ENCODE peak calls at places on chromosomes 13 and 19, in seven cellular contexts. One of them, this sample, is unnamed.
A peak's percentile ranks its signal among the peaks of the same experiment; 100 is the strongest.

GRCh38 chr13:35599385-35599784 is 122.9 kb upstream of the MAB21L1 start:
- DNase-seq in mammary epithelial cell: peak; percentile 69
- DNase-seq in neural progenitor cell: peak; percentile 6
- DNase-seq in right atrium auricular region: no peak
- DNase-seq in psoas muscle: no peak
- DNase-seq in esophagus muscularis mucosa: no peak
- DNase-seq in mesenchymal stem cell: peak; percentile 37
- DNase-seq in this sample: no peak

GRCh38 chr13:113083402-113084061 is 22.1 kb upstream of the F7 start:
- DNase-seq in mammary epithelial cell: no peak
- DNase-seq in neural progenitor cell: no peak
- DNase-seq in right atrium auricular region: peak; percentile 74
- DNase-seq in psoas muscle: peak; percentile 65
- DNase-seq in esophagus muscularis mucosa: no peak
- DNase-seq in mesenchymal stem cell: no peak
- DNase-seq in this sample: peak; percentile 74

GRCh38 chr13:99979453-99980200 is 2.0 kb upstream of the ZIC2 start:
- DNase-seq in mammary epithelial cell: no peak
- DNase-seq in neural progenitor cell: peak; percentile 79
- DNase-seq in right atrium auricular region: peak; percentile 54
- DNase-seq in psoas muscle: no peak
- DNase-seq in esophagus muscularis mucosa: no peak
- DNase-seq in mesenchymal stem cell: no peak
- DNase-seq in this sample: no peak

GRCh38 chr13:74641586-74641985 is 507.4 kb upstream of the KLF12 start:
- DNase-seq in mammary epithelial cell: peak; percentile 29
- DNase-seq in neural progenitor cell: no peak
- DNase-seq in right atrium auricular region: no peak
- DNase-seq in psoas muscle: no peak
- DNase-seq in esophagus muscularis mucosa: no peak
- DNase-seq in mesenchymal stem cell: no peak
- DNase-seq in this sample: no peak

GRCh38 chr19:51480590-51480989 is 2.3 kb downstream of the CEACAM18 start:
- DNase-seq in mammary epithelial cell: no peak
- DNase-seq in neural progenitor cell: peak; percentile 46
- DNase-seq in right atrium auricular region: no peak
- DNase-seq in psoas muscle: no peak
- DNase-seq in esophagus muscularis mucosa: no peak
- DNase-seq in mesenchymal stem cell: no peak
- DNase-seq in this sample: no peak

GRCh38 chr13:33797622-33798021 is 20.3 kb upstream of the RFC3 start:
- DNase-seq in mammary epithelial cell: peak; percentile 16
- DNase-seq in neural progenitor cell: no peak
- DNase-seq in right atrium auricular region: no peak
- DNase-seq in psoas muscle: no peak
- DNase-seq in esophagus muscularis mucosa: no peak
- DNase-seq in mesenchymal stem cell: peak; percentile 18
- DNase-seq in this sample: no peak

GRCh38 chr13:40388617-40389016 is 277.8 kb downstream of the FOXO1 start:
- DNase-seq in mammary epithelial cell: no peak
- DNase-seq in neural progenitor cell: no peak
- DNase-seq in right atrium auricular region: no peak
- DNase-seq in psoas muscle: no peak
- DNase-seq in esophagus muscularis mucosa: peak; percentile 85
- DNase-seq in mesenchymal stem cell: peak; percentile 33
- DNase-seq in this sample: no peak

GRCh38 chr19:21256722-21257121 is 72.5 kb downstream of the ZNF708 start:
- DNase-seq in mammary epithelial cell: peak; percentile 43
- DNase-seq in neural progenitor cell: peak; percentile 32
- DNase-seq in right atrium auricular region: no peak
- DNase-seq in psoas muscle: no peak
- DNase-seq in esophagus muscularis mucosa: no peak
- DNase-seq in mesenchymal stem cell: no peak
- DNase-seq in this sample: no peak

GRCh38 chr13:31426395-31426794 is 226.6 kb downstream of the B3GLCT start:
- DNase-seq in mammary epithelial cell: no peak
- DNase-seq in neural progenitor cell: no peak
- DNase-seq in right atrium auricular region: no peak
- DNase-seq in psoas muscle: no peak
- DNase-seq in esophagus muscularis mucosa: no peak
- DNase-seq in mesenchymal stem cell: no peak
- DNase-seq in this sample: no peak

GRCh38 chr13:39051157-39051556 is 12.9 kb downstream of the NHLRC3 start:
- DNase-seq in mammary epithelial cell: peak; percentile 22
- DNase-seq in neural progenitor cell: peak; percentile 65
- DNase-seq in right atrium auricular region: no peak
- DNase-seq in psoas muscle: no peak
- DNase-seq in esophagus muscularis mucosa: no peak
- DNase-seq in mesenchymal stem cell: peak; percentile 60
- DNase-seq in this sample: no peak

GRCh38 chr19:19131989-19132388 is 6.3 kb downstream of the TMEM161A start:
- DNase-seq in mammary epithelial cell: no peak
- DNase-seq in neural progenitor cell: no peak
- DNase-seq in right atrium auricular region: no peak
- DNase-seq in psoas muscle: no peak
- DNase-seq in esophagus muscularis mucosa: no peak
- DNase-seq in mesenchymal stem cell: no peak
- DNase-seq in this sample: no peak

GRCh38 chr19:48933382-48933932 is at the start of gene DHDH:
- DNase-seq in mammary epithelial cell: peak; percentile 97
- DNase-seq in neural progenitor cell: peak; percentile 97
- DNase-seq in right atrium auricular region: peak; percentile 68
- DNase-seq in psoas muscle: peak; percentile 55
- DNase-seq in esophagus muscularis mucosa: no peak
- DNase-seq in mesenchymal stem cell: peak; percentile 72
- DNase-seq in this sample: peak; percentile 89

GRCh38 chr13:98796191-98796590 is 43.7 kb upstream of the SLC15A1 start:
- DNase-seq in mammary epithelial cell: no peak
- DNase-seq in neural progenitor cell: no peak
- DNase-seq in right atrium auricular region: no peak
- DNase-seq in psoas muscle: no peak
- DNase-seq in esophagus muscularis mucosa: peak; percentile 79
- DNase-seq in mesenchymal stem cell: no peak
- DNase-seq in this sample: no peak

GRCh38 chr13:49635599-49636433 is 7.5 kb downstream of the ARL11 start:
- DNase-seq in mammary epithelial cell: peak; percentile 64
- DNase-seq in neural progenitor cell: no peak
- DNase-seq in right atrium auricular region: no peak
- DNase-seq in psoas muscle: no peak
- DNase-seq in esophagus muscularis mucosa: no peak
- DNase-seq in mesenchymal stem cell: peak; percentile 47
- DNase-seq in this sample: no peak

GRCh38 chr13:19860884-19861655 is 2.4 kb downstream of the ZMYM5 start:
- DNase-seq in mammary epithelial cell: peak; percentile 89
- DNase-seq in neural progenitor cell: peak; percentile 41
- DNase-seq in right atrium auricular region: no peak
- DNase-seq in psoas muscle: no peak
- DNase-seq in esophagus muscularis mucosa: no peak
- DNase-seq in mesenchymal stem cell: peak; percentile 87
- DNase-seq in this sample: no peak

GRCh38 chr19:16594131-16594586 is 21.9 kb upstream of the SLC35E1 start:
- DNase-seq in mammary epithelial cell: no peak
- DNase-seq in neural progenitor cell: no peak
- DNase-seq in right atrium auricular region: no peak
- DNase-seq in psoas muscle: no peak
- DNase-seq in esophagus muscularis mucosa: no peak
- DNase-seq in mesenchymal stem cell: no peak
- DNase-seq in this sample: no peak

DNA sequence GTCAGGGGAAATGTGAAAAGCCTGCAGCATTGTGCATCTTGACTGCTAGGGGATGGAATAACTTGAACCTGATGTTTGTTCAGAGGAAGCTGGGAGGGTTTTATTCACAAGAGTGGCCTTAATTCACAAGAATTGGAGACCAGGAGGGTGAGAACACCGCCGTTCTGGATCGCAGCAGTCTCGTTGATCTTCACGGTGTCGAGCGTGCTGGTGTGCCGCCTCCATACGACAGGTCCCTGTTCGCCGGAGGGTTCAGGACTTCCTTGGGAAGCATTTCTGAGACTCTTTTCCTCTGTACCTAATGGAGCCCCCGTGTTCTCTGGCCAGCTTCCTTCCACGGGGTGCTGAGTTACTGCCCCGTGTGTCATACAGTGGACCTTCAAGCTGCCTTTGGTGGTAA is 66.9 kb downstream of the ARHGEF7 start:
- DNase-seq in mammary epithelial cell: no peak
- DNase-seq in neural progenitor cell: no peak
- DNase-seq in right atrium auricular region: no peak
- DNase-seq in psoas muscle: no peak
- DNase-seq in esophagus muscularis mucosa: no peak
- DNase-seq in mesenchymal stem cell: no peak
- DNase-seq in this sample: no peak
- H3K4me1 ChIP-seq in mammary epithelial cell: peaks cover 11% of the 10 kb centered on the region
- H3K4me1 ChIP-seq in neural progenitor cell: no peaks in the 10 kb centered on the region
- H3K4me1 ChIP-seq in right atrium auricular region: no peaks in the 10 kb centered on the region
- H3K4me1 ChIP-seq in psoas muscle: peaks cover 85% of the 10 kb centered on the region
- H3K4me1 ChIP-seq in esophagus muscularis mucosa: peaks cover 61% of the 10 kb centered on the region
- H3K4me1 ChIP-seq in mesenchymal stem cell: peaks cover 21% of the 10 kb centered on the region
- H3K4me1 ChIP-seq in this sample: peaks cover 16% of the 10 kb centered on the region

GRCh38 chr19:42275517-42275916 is 6.5 kb downstream of the CIC start:
- DNase-seq in mammary epithelial cell: no peak
- DNase-seq in neural progenitor cell: no peak
- DNase-seq in right atrium auricular region: no peak
- DNase-seq in psoas muscle: no peak
- DNase-seq in esophagus muscularis mucosa: no peak
- DNase-seq in mesenchymal stem cell: no peak
- DNase-seq in this sample: no peak
- H3K4me1 ChIP-seq in mammary epithelial cell: peaks cover 73% of the 10 kb centered on the region
- H3K4me1 ChIP-seq in neural progenitor cell: peaks cover 12% of the 10 kb centered on the region
- H3K4me1 ChIP-seq in right atrium auricular region: no peaks in the 10 kb centered on the region
- H3K4me1 ChIP-seq in psoas muscle: peaks cover 68% of the 10 kb centered on the region
- H3K4me1 ChIP-seq in esophagus muscularis mucosa: peaks cover 59% of the 10 kb centered on the region
- H3K4me1 ChIP-seq in mesenchymal stem cell: peaks cover 75% of the 10 kb centered on the region
- H3K4me1 ChIP-seq in this sample: peaks cover 19% of the 10 kb centered on the region

DNA sequence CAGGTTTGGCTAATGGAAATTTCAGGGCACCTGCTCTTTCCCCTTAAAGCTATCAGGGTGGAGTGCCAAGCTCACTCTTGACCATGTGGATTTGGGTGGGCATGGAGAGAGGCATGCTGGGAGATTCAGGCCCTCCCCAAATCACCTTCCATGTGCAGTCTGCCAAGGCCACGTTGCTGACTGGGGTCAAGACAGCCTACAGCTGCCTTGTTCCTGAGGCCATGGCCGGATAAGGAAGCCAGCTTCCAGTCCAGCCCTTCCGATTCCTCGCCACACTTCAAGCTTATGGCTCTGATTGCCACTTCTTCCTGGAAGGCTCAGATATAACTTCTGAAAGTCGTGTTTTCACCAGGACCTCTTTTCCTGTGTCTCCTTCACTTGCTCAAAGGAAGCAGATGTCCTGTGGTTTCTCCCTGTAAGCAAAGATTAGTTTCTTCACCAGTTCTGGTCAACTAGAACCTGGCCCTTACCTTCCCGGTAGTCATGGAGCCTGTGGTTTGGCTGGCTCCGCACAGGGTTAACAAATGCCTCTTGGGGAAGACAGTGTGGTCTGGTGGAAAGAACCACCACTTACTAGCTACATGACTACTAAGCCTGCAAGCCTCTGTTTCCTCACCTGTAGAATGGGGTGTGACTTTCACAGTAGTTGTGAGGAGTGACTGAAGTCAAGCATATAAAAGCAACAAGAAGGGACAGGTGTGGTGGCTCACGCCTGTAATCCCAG is 16.1 kb upstream of the TPT1 start:
- DNase-seq in mammary epithelial cell: no peak
- DNase-seq in neural progenitor cell: no peak
- DNase-seq in right atrium auricular region: no peak
- DNase-seq in psoas muscle: no peak
- DNase-seq in esophagus muscularis mucosa: no peak
- DNase-seq in mesenchymal stem cell: no peak
- DNase-seq in this sample: no peak
- H3K4me1 ChIP-seq in mammary epithelial cell: peaks cover 8% of the 10 kb centered on the region
- H3K4me1 ChIP-seq in neural progenitor cell: no peaks in the 10 kb centered on the region
- H3K4me1 ChIP-seq in right atrium auricular region: no peaks in the 10 kb centered on the region
- H3K4me1 ChIP-seq in psoas muscle: no peaks in the 10 kb centered on the region
- H3K4me1 ChIP-seq in esophagus muscularis mucosa: no peaks in the 10 kb centered on the region
- H3K4me1 ChIP-seq in mesenchymal stem cell: no peaks in the 10 kb centered on the region
- H3K4me1 ChIP-seq in this sample: no peaks in the 10 kb centered on the region

GRCh38 chr19:938233-938923 is 12.5 kb downstream of the ARID3A start:
- DNase-seq in mammary epithelial cell: no peak
- DNase-seq in neural progenitor cell: no peak
- DNase-seq in right atrium auricular region: no peak
- DNase-seq in psoas muscle: no peak
- DNase-seq in esophagus muscularis mucosa: no peak
- DNase-seq in mesenchymal stem cell: no peak
- DNase-seq in this sample: no peak
- H3K4me1 ChIP-seq in mammary epithelial cell: peaks cover 28% of the 10 kb centered on the region
- H3K4me1 ChIP-seq in neural progenitor cell: peaks cover 1% of the 10 kb centered on the region
- H3K4me1 ChIP-seq in right atrium auricular region: no peaks in the 10 kb centered on the region
- H3K4me1 ChIP-seq in psoas muscle: peaks cover 31% of the 10 kb centered on the region
- H3K4me1 ChIP-seq in esophagus muscularis mucosa: peaks cover 29% of the 10 kb centered on the region
- H3K4me1 ChIP-seq in mesenchymal stem cell: peaks cover 56% of the 10 kb centered on the region
- H3K4me1 ChIP-seq in this sample: peaks cover 3% of the 10 kb centered on the region

DNA sequence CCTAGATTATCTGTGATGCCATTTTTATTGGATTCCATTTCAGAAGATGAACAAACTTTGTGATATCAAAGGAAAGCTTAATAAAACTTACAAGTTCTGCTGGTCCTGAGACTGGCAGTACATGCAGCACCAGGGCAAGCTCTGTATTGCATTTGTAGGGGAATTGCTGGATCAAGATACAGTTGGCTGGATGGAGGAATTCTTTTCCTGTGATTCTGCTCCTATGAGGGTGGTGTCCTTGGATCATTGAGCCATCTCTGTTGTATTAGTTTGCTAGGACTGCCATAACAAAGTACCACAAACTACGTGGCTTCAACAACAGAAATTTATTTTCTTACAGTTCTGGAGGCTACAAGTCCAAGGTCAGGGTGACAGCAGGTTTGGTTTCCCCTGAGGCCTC is 33.9 kb upstream of the CSNK1A1L start:
- DNase-seq in mammary epithelial cell: no peak
- DNase-seq in neural progenitor cell: no peak
- DNase-seq in right atrium auricular region: no peak
- DNase-seq in psoas muscle: no peak
- DNase-seq in esophagus muscularis mucosa: no peak
- DNase-seq in mesenchymal stem cell: no peak
- DNase-seq in this sample: no peak
- H3K4me1 ChIP-seq in mammary epithelial cell: no peaks in the 10 kb centered on the region
- H3K4me1 ChIP-seq in neural progenitor cell: no peaks in the 10 kb centered on the region
- H3K4me1 ChIP-seq in right atrium auricular region: no peaks in the 10 kb centered on the region
- H3K4me1 ChIP-seq in psoas muscle: no peaks in the 10 kb centered on the region
- H3K4me1 ChIP-seq in esophagus muscularis mucosa: no peaks in the 10 kb centered on the region
- H3K4me1 ChIP-seq in mesenchymal stem cell: no peaks in the 10 kb centered on the region
- H3K4me1 ChIP-seq in this sample: no peaks in the 10 kb centered on the region

DNA sequence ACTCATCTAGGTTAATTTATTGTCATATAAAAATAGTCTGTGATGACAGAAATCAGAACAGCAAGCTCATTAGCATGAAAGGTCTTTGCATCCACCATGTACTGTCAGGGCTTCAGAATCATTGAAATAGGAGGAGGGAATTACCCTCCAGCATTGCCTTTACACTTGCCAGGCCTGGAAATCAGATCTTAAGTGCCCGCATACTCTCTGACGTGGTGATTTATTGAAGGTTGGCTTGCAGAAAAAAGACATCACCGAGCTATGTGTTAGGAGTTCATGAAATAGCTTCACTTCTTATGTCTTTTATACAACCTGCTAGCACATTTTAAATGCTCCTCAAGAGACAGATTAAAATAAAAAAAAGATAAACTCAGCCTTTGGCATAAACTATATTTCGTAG is 661.7 kb upstream of the SLITRK1 start:
- DNase-seq in mammary epithelial cell: no peak
- DNase-seq in neural progenitor cell: no peak
- DNase-seq in right atrium auricular region: no peak
- DNase-seq in psoas muscle: no peak
- DNase-seq in esophagus muscularis mucosa: no peak
- DNase-seq in mesenchymal stem cell: no peak
- DNase-seq in this sample: no peak
- H3K4me1 ChIP-seq in mammary epithelial cell: no peaks in the 10 kb centered on the region
- H3K4me1 ChIP-seq in neural progenitor cell: no peaks in the 10 kb centered on the region
- H3K4me1 ChIP-seq in right atrium auricular region: no peaks in the 10 kb centered on the region
- H3K4me1 ChIP-seq in psoas muscle: no peaks in the 10 kb centered on the region
- H3K4me1 ChIP-seq in esophagus muscularis mucosa: no peaks in the 10 kb centered on the region
- H3K4me1 ChIP-seq in mesenchymal stem cell: no peaks in the 10 kb centered on the region
- H3K4me1 ChIP-seq in this sample: no peaks in the 10 kb centered on the region